ENCODE peak calls at places on chromosomes 3 and 15, in five cellular contexts. One of them, this sample, is unnamed.

GRCh38 chr15:57769266-57769665 is 62.8 kb downstream of the POLR2M start:
- DNase-seq in glutamatergic neuron: peak
- DNase-seq in fibroblast of mammary gland: peak
- DNase-seq in ovary: no peak
- DNase-seq in choroid plexus epithelial cell: no peak
- DNase-seq in this sample: no peak

GRCh38 chr3:49133226-49133951 is 539 bp upstream of the LAMB2 start:
- DNase-seq in glutamatergic neuron: peak
- DNase-seq in fibroblast of mammary gland: peak
- DNase-seq in ovary: peak
- DNase-seq in choroid plexus epithelial cell: peak
- DNase-seq in this sample: peak

GRCh38 chr3:75249005-75249404 is 415.1 kb upstream of the FRG2C start:
- DNase-seq in glutamatergic neuron: no peak
- DNase-seq in fibroblast of mammary gland: no peak
- DNase-seq in ovary: no peak
- DNase-seq in choroid plexus epithelial cell: no peak
- DNase-seq in this sample: no peak

GRCh38 chr3:85495602-85496001 is 536.8 kb downstream of the CADM2 start:
- DNase-seq in glutamatergic neuron: no peak
- DNase-seq in fibroblast of mammary gland: no peak
- DNase-seq in ovary: no peak
- DNase-seq in choroid plexus epithelial cell: no peak
- DNase-seq in this sample: no peak

GRCh38 chr3:39744746-39745145 is 64.7 kb upstream of the MYRIP start:
- DNase-seq in glutamatergic neuron: no peak
- DNase-seq in fibroblast of mammary gland: no peak
- DNase-seq in ovary: no peak
- DNase-seq in choroid plexus epithelial cell: no peak
- DNase-seq in this sample: no peak

GRCh38 chr3:124663690-124664089 is 66.6 kb upstream of the UMPS start:
- DNase-seq in glutamatergic neuron: no peak
- DNase-seq in fibroblast of mammary gland: peak
- DNase-seq in ovary: no peak
- DNase-seq in choroid plexus epithelial cell: peak
- DNase-seq in this sample: peak

GRCh38 chr15:26178821-26179220 is 315.7 kb upstream of the ATP10A start:
- DNase-seq in glutamatergic neuron: no peak
- DNase-seq in fibroblast of mammary gland: no peak
- DNase-seq in ovary: no peak
- DNase-seq in choroid plexus epithelial cell: no peak
- DNase-seq in this sample: no peak

GRCh38 chr3:195204360-195205166 is 66.4 kb downstream of the XXYLT1 start:
- DNase-seq in glutamatergic neuron: no peak
- DNase-seq in fibroblast of mammary gland: peak
- DNase-seq in ovary: peak
- DNase-seq in choroid plexus epithelial cell: peak
- DNase-seq in this sample: no peak

GRCh38 chr3:78951546-78951945 is 816.3 kb downstream of the ROBO1 start:
- DNase-seq in glutamatergic neuron: no peak
- DNase-seq in fibroblast of mammary gland: no peak
- DNase-seq in ovary: no peak
- DNase-seq in choroid plexus epithelial cell: peak
- DNase-seq in this sample: no peak

GRCh38 chr3:126259411-126260391 is 79.3 kb upstream of the ALDH1L1 start:
- DNase-seq in glutamatergic neuron: peak
- DNase-seq in fibroblast of mammary gland: peak
- DNase-seq in ovary: peak
- DNase-seq in choroid plexus epithelial cell: peak
- DNase-seq in this sample: no peak

GRCh38 chr15:36585774-36586173 is 6.3 kb downstream of the CDIN1 start:
- DNase-seq in glutamatergic neuron: no peak
- DNase-seq in fibroblast of mammary gland: no peak
- DNase-seq in ovary: no peak
- DNase-seq in choroid plexus epithelial cell: no peak
- DNase-seq in this sample: peak

This sample was measured in mammary epithelial cell.